ENCODE peak calls at places on chromosomes 11 and 22, in five cellular contexts. One of them, this sample, is unnamed.
A peak's percentile ranks its signal among the peaks of the same experiment; 100 is the strongest.

GRCh38 chr22:31628969-31629723 is 32.9 kb downstream of the PISD start:
- DNase-seq in GM23338: no peak
- DNase-seq in CD8-positive, alpha-beta T cell: no peak
- DNase-seq in NCI-H460: no peak
- DNase-seq in AML-193: no peak
- DNase-seq in this sample: no peak

GRCh38 chr11:126704144-126704543 is 296.4 kb downstream of the KIRREL3 start:
- DNase-seq in CD8-positive, alpha-beta T cell: no peak
- DNase-seq in AML-193: no peak
- DNase-seq in NCI-H460: no peak
- DNase-seq in GM23338: no peak
- DNase-seq in this sample: no peak

GRCh38 chr11:96061730-96062524 is 138.0 kb upstream of the MTMR2 start:
- DNase-seq in GM23338: no peak
- DNase-seq in NCI-H460: no peak
- DNase-seq in AML-193: peak; percentile 10
- DNase-seq in CD8-positive, alpha-beta T cell: no peak
- DNase-seq in this sample: no peak

GRCh38 chr11:125768256-125769046 is 10.2 kb downstream of the PATE2 start:
- DNase-seq in AML-193: no peak
- DNase-seq in GM23338: no peak
- DNase-seq in NCI-H460: no peak
- DNase-seq in CD8-positive, alpha-beta T cell: no peak
- DNase-seq in this sample: no peak

GRCh38 chr22:39529487-39529851 is 3.1 kb downstream of the RPS19BP1 start:
- DNase-seq in NCI-H460: no peak
- DNase-seq in AML-193: no peak
- DNase-seq in GM23338: no peak
- DNase-seq in CD8-positive, alpha-beta T cell: no peak
- DNase-seq in this sample: no peak

GRCh38 chr11:117824571-117825537 is at the start of gene FXYD2:
- DNase-seq in CD8-positive, alpha-beta T cell: no peak
- DNase-seq in AML-193: peak; percentile 6
- DNase-seq in GM23338: no peak
- DNase-seq in NCI-H460: no peak
- DNase-seq in this sample: no peak

GRCh38 chr11:83510530-83511449 is 224.6 kb upstream of the CCDC90B start:
- DNase-seq in AML-193: no peak
- DNase-seq in GM23338: no peak
- DNase-seq in CD8-positive, alpha-beta T cell: no peak
- DNase-seq in NCI-H460: no peak
- DNase-seq in this sample: no peak

GRCh38 chr22:50102946-50103345 is 13.1 kb downstream of the MOV10L1 start:
- DNase-seq in GM23338: peak; percentile 38
- DNase-seq in NCI-H460: no peak
- DNase-seq in CD8-positive, alpha-beta T cell: no peak
- DNase-seq in AML-193: no peak
- DNase-seq in this sample: peak; percentile 43

GRCh38 chr22:23203452-23204124 is 23.3 kb downstream of the BCR start:
- DNase-seq in CD8-positive, alpha-beta T cell: no peak
- DNase-seq in GM23338: no peak
- DNase-seq in NCI-H460: no peak
- DNase-seq in AML-193: no peak
- DNase-seq in this sample: no peak

GRCh38 chr11:60947666-60948065 is 4.3 kb downstream of the SLC15A3 start:
- DNase-seq in NCI-H460: no peak
- DNase-seq in GM23338: peak; percentile 15
- DNase-seq in CD8-positive, alpha-beta T cell: no peak
- DNase-seq in AML-193: no peak
- DNase-seq in this sample: no peak

GRCh38 chr11:35145249-35145648 is 6.3 kb downstream of the CD44 start:
- DNase-seq in GM23338: no peak
- DNase-seq in AML-193: peak; percentile 59
- DNase-seq in NCI-H460: no peak
- DNase-seq in CD8-positive, alpha-beta T cell: no peak
- DNase-seq in this sample: no peak

GRCh38 chr11:86003654-86004053 is 65.2 kb downstream of the PICALM start:
- DNase-seq in GM23338: no peak
- DNase-seq in AML-193: no peak
- DNase-seq in CD8-positive, alpha-beta T cell: no peak
- DNase-seq in NCI-H460: no peak
- DNase-seq in this sample: no peak

GRCh38 chr11:92703431-92703830 is 266.0 kb upstream of the MTNR1B start:
- DNase-seq in AML-193: no peak
- DNase-seq in NCI-H460: no peak
- DNase-seq in CD8-positive, alpha-beta T cell: no peak
- DNase-seq in GM23338: no peak
- DNase-seq in this sample: no peak